ENCODE peak calls at places on chromosomes 12 and 14, in nine cellular contexts. D is adipocyte; Z is activated CD4-positive, alpha-beta T cell treated with anti-CD3 and anti-CD28 coated beads, Interleukin-2, amount 10 ng/mL, durations not matched to agents 7 days and 5 days; E is activated gamma-delta T cell treated with Interleukin-2 at 50 U/mL for 16 hours; K is NT2/D1; Q is T-helper 2 cell treated with Interferon-gamma antibody and Interleukin-4, amounts not matched to agents 5 μg/mL and 100 μg/mL, for 36 hours; T is AG08395; W is HT-29; V is mammary epithelial cell. R is an unnamed sample.

GRCh38 chr12:56261503-56262230 is 3.5 kb upstream of the ANKRD52 start:
- DNase-seq in D (peak; percentile 59), Z (no peak), E (no peak), K (no peak), Q (no peak), T (peak; percentile 90), W (peak; percentile 41), V (peak; percentile 76), R (peak; percentile 73)

GRCh38 chr12:14417717-14418116 is 52.2 kb downstream of the ATF7IP start:
- DNase-seq in D (peak; percentile 89), Z (peak; percentile 81), E (peak; percentile 59), K (peak; percentile 70), Q (peak; percentile 66), T (peak; percentile 72), W (peak; percentile 59), V (peak; percentile 74), R (peak; percentile 87)

GRCh38 chr12:127485528-127485927 is 781.4 kb upstream of the TMEM132C start:
- DNase-seq in D (peak; percentile 80), Z (no peak), E (no peak), K (peak; percentile 15), Q (peak; percentile 66), T (peak; percentile 77), W (peak; percentile 52), V (peak; percentile 71), R (peak; percentile 83)

GRCh38 chr12:98656289-98657101 is 11.4 kb downstream of the APAF1 start:
- DNase-seq in D (no peak), Z (no peak), E (no peak), K (no peak), Q (peak; percentile 13), T (no peak), W (peak; percentile 30), V (peak; percentile 2), R (no peak)

GRCh38 chr14:65433646-65434045 is 21.1 kb downstream of the FUT8 start:
- DNase-seq in D (no peak), Z (no peak), E (no peak), K (no peak), Q (no peak), T (no peak), W (no peak), V (no peak), R (no peak)

GRCh38 chr14:75198291-75198933 is 22.0 kb upstream of the TMED10 start:
- DNase-seq in D (no peak), Z (no peak), E (no peak), K (no peak), Q (no peak), T (no peak), W (peak; percentile 46), V (no peak), R (no peak)

GRCh38 chr12:124478985-124479645 is 88.3 kb downstream of the NCOR2 start:
- DNase-seq in D (no peak), Z (no peak), E (no peak), K (no peak), Q (no peak), T (no peak), W (no peak), V (no peak), R (no peak)

GRCh38 chr12:76621582-76622024 is 62.0 kb upstream of the OSBPL8 start:
- DNase-seq in D (peak; percentile 86), Z (peak; percentile 74), E (peak; percentile 65), K (peak; percentile 65), Q (peak; percentile 45), T (peak; percentile 70), W (peak; percentile 87), V (peak; percentile 48), R (peak; percentile 41)

GRCh38 chr12:68468036-68468435 is 135.9 kb upstream of the MDM1 start:
- DNase-seq in D (peak; percentile 25), Z (no peak), E (no peak), K (no peak), Q (no peak), T (peak; percentile 46), W (no peak), V (no peak), R (no peak)

GRCh38 chr12:122788387-122788786 is 14.0 kb downstream of the CCDC62 start:
- DNase-seq in D (peak; percentile 39), Z (no peak), E (no peak), K (no peak), Q (no peak), T (no peak), W (no peak), V (peak; percentile 53), R (peak; percentile 43)

GRCh38 chr12:15152456-15152855 is 68.8 kb downstream of the RERG start:
- DNase-seq in D (no peak), Z (no peak), E (no peak), K (no peak), Q (no peak), T (peak; percentile 4), W (peak; percentile 74), V (no peak), R (peak; percentile 34)

GRCh38 chr12:97299867-97300266 is 162.7 kb upstream of the RMST start:
- DNase-seq in D (no peak), Z (no peak), E (no peak), K (no peak), Q (no peak), T (no peak), W (no peak), V (no peak), R (no peak)

GRCh38 chr12:124661382-124661781 is 94.0 kb upstream of the NCOR2 start:
- DNase-seq in D (no peak), Z (no peak), E (no peak), K (no peak), Q (no peak), T (no peak), W (no peak), V (no peak), R (no peak)

GRCh38 chr12:68746572-68747180 is 700 bp downstream of the SLC35E3 start:
- DNase-seq in D (peak; percentile 79), Z (peak; percentile 39), E (peak; percentile 9), K (peak; percentile 18), Q (peak; percentile 48), T (peak; percentile 82), W (peak; percentile 56), V (peak; percentile 74), R (peak; percentile 62)